ENCODE peak calls at places on chromosomes 5 and 9, in five cellular contexts. One of them, this sample, is unnamed.

GRCh38 chr9:136762915-136763648 is 1.2 kb downstream of the LCN15 start:
- DNase-seq in HL-60: no peak
- DNase-seq in HepG2: peak; percentile 30
- DNase-seq in A549: peak; percentile 49
- DNase-seq in Panc1: no peak
- DNase-seq in this sample: peak; percentile 96

GRCh38 chr9:128628471-128629048 is 28.1 kb downstream of the DYNC2I2 start:
- DNase-seq in HL-60: no peak
- DNase-seq in HepG2: peak; percentile 23
- DNase-seq in A549: no peak
- DNase-seq in Panc1: no peak
- DNase-seq in this sample: peak; percentile 36

GRCh38 chr9:38346811-38347735 is 45.4 kb upstream of the ALDH1B1 start:
- DNase-seq in HL-60: no peak
- DNase-seq in HepG2: no peak
- DNase-seq in A549: no peak
- DNase-seq in Panc1: no peak
- DNase-seq in this sample: no peak

GRCh38 chr5:141716009-141716408 is 34.0 kb upstream of the ARAP3 start:
- DNase-seq in HL-60: no peak
- DNase-seq in HepG2: no peak
- DNase-seq in A549: no peak
- DNase-seq in Panc1: no peak
- DNase-seq in this sample: no peak

GRCh38 chr5:72505026-72505425 is 2.2 kb downstream of the ZNF366 start:
- DNase-seq in HL-60: no peak
- DNase-seq in HepG2: no peak
- DNase-seq in A549: no peak
- DNase-seq in Panc1: no peak
- DNase-seq in this sample: no peak

GRCh38 chr9:27192291-27192960 is 83.4 kb downstream of the TEK start:
- DNase-seq in HL-60: no peak
- DNase-seq in HepG2: no peak
- DNase-seq in A549: no peak
- DNase-seq in Panc1: no peak
- DNase-seq in this sample: no peak

GRCh38 chr5:31133488-31133887 is 60.0 kb upstream of the CDH6 start:
- DNase-seq in HL-60: peak; percentile 3
- DNase-seq in HepG2: no peak
- DNase-seq in A549: no peak
- DNase-seq in Panc1: peak; percentile 25
- DNase-seq in this sample: no peak

GRCh38 chr9:77977210-77977611 is 54.4 kb downstream of the GNAQ start:
- DNase-seq in HL-60: peak; percentile 73
- DNase-seq in HepG2: peak; percentile 79
- DNase-seq in A549: peak; percentile 16
- DNase-seq in Panc1: peak; percentile 15
- DNase-seq in this sample: peak; percentile 25

GRCh38 chr5:72036951-72037350 is 70.3 kb upstream of the MAP1B start:
- DNase-seq in HL-60: no peak
- DNase-seq in HepG2: no peak
- DNase-seq in A549: no peak
- DNase-seq in Panc1: no peak
- DNase-seq in this sample: no peak

GRCh38 chr5:34789021-34789531 is 49.9 kb upstream of the TTC23L start:
- DNase-seq in HL-60: no peak
- DNase-seq in HepG2: no peak
- DNase-seq in A549: no peak
- DNase-seq in Panc1: no peak
- DNase-seq in this sample: no peak

GRCh38 chr5:134275822-134276221 is 49.9 kb upstream of the PPP2CA start:
- DNase-seq in HL-60: no peak
- DNase-seq in HepG2: no peak
- DNase-seq in A549: no peak
- DNase-seq in Panc1: no peak
- DNase-seq in this sample: no peak

GRCh38 chr9:114551750-114552685 is 35.6 kb upstream of the ATP6V1G1 start:
- DNase-seq in HL-60: no peak
- DNase-seq in HepG2: peak; percentile 69
- DNase-seq in A549: peak; percentile 97
- DNase-seq in Panc1: peak; percentile 93
- DNase-seq in this sample: peak; percentile 26

GRCh38 chr5:94884294-94884693 is 265.8 kb downstream of the SLF1 start:
- DNase-seq in HL-60: no peak
- DNase-seq in HepG2: no peak
- DNase-seq in A549: no peak
- DNase-seq in Panc1: no peak
- DNase-seq in this sample: no peak

GRCh38 chr9:102049586-102050246 is 311.3 kb upstream of the GRIN3A start:
- DNase-seq in HL-60: no peak
- DNase-seq in HepG2: no peak
- DNase-seq in A549: no peak
- DNase-seq in Panc1: no peak
- DNase-seq in this sample: no peak
- TF ChIP-seq REST in HL-60: no peak
- TF ChIP-seq REST in HepG2: no peak
- TF ChIP-seq REST in A549: no peak
- TF ChIP-seq REST in Panc1: no peak
- TF ChIP-seq REST in this sample: no peak

GRCh38 chr5:58207076-58207475 is 252.8 kb downstream of the PLK2 start:
- DNase-seq in HL-60: no peak
- DNase-seq in HepG2: no peak
- DNase-seq in A549: no peak
- DNase-seq in Panc1: no peak
- DNase-seq in this sample: no peak

GRCh38 chr5:58204966-58205365 is 254.9 kb downstream of the PLK2 start:
- DNase-seq in HL-60: no peak
- DNase-seq in HepG2: no peak
- DNase-seq in A549: no peak
- DNase-seq in Panc1: no peak
- DNase-seq in this sample: no peak

DNA sequence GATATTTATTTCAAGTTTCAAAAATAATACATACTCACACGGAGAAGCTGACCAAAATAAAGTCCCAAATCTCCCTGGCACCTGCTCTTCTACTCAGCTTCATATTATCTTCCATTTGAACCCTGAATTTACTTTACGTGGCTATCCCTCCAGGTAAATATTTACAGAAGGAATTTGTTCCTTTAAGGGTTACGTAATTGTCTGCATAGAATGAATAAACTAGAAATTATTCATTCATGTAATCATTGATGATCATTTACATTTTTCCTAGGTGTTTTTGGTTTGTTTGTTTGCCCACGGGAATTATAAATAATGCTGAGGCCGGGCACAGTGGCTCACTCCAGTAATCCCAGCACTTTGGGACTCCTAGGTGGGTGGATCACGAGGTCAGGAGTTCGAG is 251.2 kb downstream of the PLK2 start:
- DNase-seq in HL-60: no peak
- DNase-seq in HepG2: no peak
- DNase-seq in A549: no peak
- DNase-seq in Panc1: no peak
- DNase-seq in this sample: no peak
- TF ChIP-seq REST in HL-60: no peak
- TF ChIP-seq REST in HepG2: no peak
- TF ChIP-seq REST in A549: no peak
- TF ChIP-seq REST in Panc1: no peak
- TF ChIP-seq REST in this sample: no peak

DNA sequence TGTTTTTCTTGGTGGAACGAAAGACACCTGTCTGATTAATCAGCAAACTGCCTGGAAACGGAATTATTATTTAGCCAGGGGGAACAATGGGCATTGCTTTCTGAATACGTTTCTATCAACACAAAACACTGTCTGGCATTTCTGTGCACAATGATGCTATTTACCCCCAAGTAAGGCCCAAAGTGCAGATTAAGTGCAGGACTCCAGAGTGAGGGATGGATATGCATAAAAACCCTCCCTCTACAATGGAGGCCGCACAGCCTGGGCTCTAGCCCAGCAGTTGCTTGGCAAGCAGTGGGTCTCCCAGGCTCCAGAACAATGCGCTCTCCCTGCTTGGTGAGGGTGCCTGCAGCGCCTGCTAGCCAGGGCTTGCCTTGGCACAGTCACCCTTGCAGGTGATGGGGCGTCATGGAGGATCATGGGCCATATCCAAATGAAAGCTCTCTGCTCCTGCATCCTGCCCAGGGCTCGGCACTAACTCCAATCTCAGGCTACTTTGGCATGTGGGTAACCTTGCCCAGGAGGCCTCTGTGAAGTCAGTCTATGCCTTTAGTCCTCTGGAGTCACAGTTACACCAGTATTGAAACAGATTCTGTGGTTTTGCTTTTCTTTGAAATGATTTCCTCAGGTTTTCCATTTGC is 11.5 kb upstream of the SPATA24 start:
- DNase-seq in HL-60: no peak
- DNase-seq in HepG2: no peak
- DNase-seq in A549: no peak
- DNase-seq in Panc1: no peak
- DNase-seq in this sample: no peak
- TF ChIP-seq REST in HL-60: no peak
- TF ChIP-seq REST in HepG2: no peak
- TF ChIP-seq REST in A549: no peak
- TF ChIP-seq REST in Panc1: no peak
- TF ChIP-seq REST in this sample: no peak

GRCh38 chr5:16664368-16664767 is 47.6 kb upstream of the RETREG1 start:
- DNase-seq in HL-60: no peak
- DNase-seq in HepG2: no peak
- DNase-seq in A549: no peak
- DNase-seq in Panc1: no peak
- DNase-seq in this sample: no peak

GRCh38 chr5:16666140-16666860 is 49.5 kb upstream of the RETREG1 start:
- DNase-seq in HL-60: no peak
- DNase-seq in HepG2: no peak
- DNase-seq in A549: no peak
- DNase-seq in Panc1: no peak
- DNase-seq in this sample: no peak

GRCh38 chr5:16668194-16668593 is 51.4 kb upstream of the RETREG1 start:
- DNase-seq in HL-60: no peak
- DNase-seq in HepG2: no peak
- DNase-seq in A549: no peak
- DNase-seq in Panc1: no peak
- DNase-seq in this sample: no peak

GRCh38 chr5:16665611-16666010 is 48.8 kb upstream of the RETREG1 start:
- DNase-seq in HL-60: no peak
- DNase-seq in HepG2: no peak
- DNase-seq in A549: no peak
- DNase-seq in Panc1: no peak
- DNase-seq in this sample: peak; percentile 27

DNA sequence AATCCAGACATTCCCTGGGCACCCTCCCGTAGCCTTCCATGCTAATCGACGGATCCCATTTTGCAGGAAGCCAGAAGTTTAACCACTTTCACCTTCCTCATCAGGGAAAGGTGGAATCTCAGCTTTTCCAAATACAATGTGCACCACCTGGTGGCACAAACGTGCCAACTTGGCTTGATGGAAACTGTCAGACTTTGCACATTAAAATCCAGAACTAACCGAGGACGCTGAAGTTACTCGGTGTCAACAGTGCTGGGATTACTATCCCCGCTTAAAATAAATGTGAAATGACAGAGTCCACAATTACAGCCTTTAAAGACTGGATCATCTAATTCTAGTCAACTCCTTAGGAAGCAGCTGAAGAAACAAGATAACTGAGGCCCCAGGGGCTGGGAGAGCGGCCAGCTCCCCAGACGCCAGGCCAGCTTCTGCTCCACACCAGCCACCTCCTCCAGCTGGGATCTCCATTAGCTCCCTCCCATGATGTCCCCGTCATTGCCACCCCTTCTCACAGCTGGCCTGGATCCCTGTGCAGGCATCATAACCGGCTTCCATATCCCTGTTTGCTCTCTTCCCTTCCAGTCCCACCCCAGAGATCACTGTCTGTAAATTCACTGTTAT is 50.2 kb upstream of the RETREG1 start:
- DNase-seq in HL-60: peak; percentile 9
- DNase-seq in HepG2: peak; percentile 7
- DNase-seq in A549: no peak
- DNase-seq in Panc1: no peak
- DNase-seq in this sample: peak; percentile 64
- TF ChIP-seq REST in HL-60: no peak
- TF ChIP-seq REST in HepG2: no peak
- TF ChIP-seq REST in A549: no peak
- TF ChIP-seq REST in Panc1: no peak
- TF ChIP-seq REST in this sample: no peak

GRCh38 chr5:180590543-180591248 is 603 bp downstream of the SCGB3A1 start:
- DNase-seq in HL-60: no peak
- DNase-seq in HepG2: no peak
- DNase-seq in A549: no peak
- DNase-seq in Panc1: no peak
- DNase-seq in this sample: peak; percentile 48

GRCh38 chr5:180591249-180591887 is at the start of gene SCGB3A1:
- DNase-seq in HL-60: peak; percentile 50
- DNase-seq in HepG2: no peak
- DNase-seq in A549: no peak
- DNase-seq in Panc1: no peak
- DNase-seq in this sample: peak; percentile 57

GRCh38 chr5:180592176-180592575 is 877 bp upstream of the SCGB3A1 start:
- DNase-seq in HL-60: no peak
- DNase-seq in HepG2: no peak
- DNase-seq in A549: no peak
- DNase-seq in Panc1: no peak
- DNase-seq in this sample: peak; percentile 7

GRCh38 chr5:180586870-180587269 is 4.4 kb downstream of the SCGB3A1 start:
- DNase-seq in HL-60: no peak
- DNase-seq in HepG2: no peak
- DNase-seq in A549: no peak
- DNase-seq in Panc1: no peak
- DNase-seq in this sample: no peak

GRCh38 chr5:180589771-180590542 is 1.3 kb downstream of the SCGB3A1 start:
- DNase-seq in HL-60: no peak
- DNase-seq in HepG2: no peak
- DNase-seq in A549: no peak
- DNase-seq in Panc1: no peak
- DNase-seq in this sample: peak; percentile 38
- TF ChIP-seq REST in HL-60: no peak
- TF ChIP-seq REST in HepG2: no peak
- TF ChIP-seq REST in A549: no peak
- TF ChIP-seq REST in Panc1: no peak
- TF ChIP-seq REST in this sample: no peak

DNA sequence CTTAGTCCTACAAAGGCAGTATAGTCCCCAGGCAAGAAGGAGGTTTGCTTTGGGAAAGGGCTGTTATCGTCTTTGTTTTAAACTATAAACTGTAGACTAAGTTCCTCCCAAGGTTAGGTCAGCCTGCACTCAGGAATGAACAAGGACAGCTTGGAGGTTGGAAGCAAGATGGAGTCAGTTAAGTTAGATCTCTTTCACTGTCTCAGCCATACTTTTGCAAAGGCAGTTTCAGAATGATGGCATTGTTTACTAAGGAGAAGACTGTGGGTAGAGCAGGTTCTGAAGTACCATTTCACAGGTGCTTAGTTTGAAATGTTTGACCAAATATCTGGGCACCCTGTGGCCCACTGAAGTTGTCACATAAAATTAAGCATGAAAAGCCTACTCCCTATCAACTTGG is 19.4 kb downstream of the SNX24 start:
- DNase-seq in HL-60: no peak
- DNase-seq in HepG2: no peak
- DNase-seq in A549: no peak
- DNase-seq in Panc1: no peak
- DNase-seq in this sample: no peak
- TF ChIP-seq REST in HL-60: no peak
- TF ChIP-seq REST in HepG2: no peak
- TF ChIP-seq REST in A549: no peak
- TF ChIP-seq REST in Panc1: no peak
- TF ChIP-seq REST in this sample: no peak

GRCh38 chr5:124315746-124316415 is 430.6 kb downstream of the ZNF608 start:
- DNase-seq in HL-60: no peak
- DNase-seq in HepG2: no peak
- DNase-seq in A549: no peak
- DNase-seq in Panc1: no peak
- DNase-seq in this sample: no peak
- TF ChIP-seq REST in HL-60: no peak
- TF ChIP-seq REST in HepG2: no peak
- TF ChIP-seq REST in A549: no peak
- TF ChIP-seq REST in Panc1: no peak
- TF ChIP-seq REST in this sample: no peak

This sample was measured in SK-N-SH.